ENCODE peak calls at places on chromosome 2, in six cellular contexts. R is breast epithelium, F is tibial nerve, M is stomach, L is OCI-LY7, E is uterus. V is an unnamed sample.

GRCh38 chr2:160380000-160380570 is 113.5 kb downstream of the RBMS1 start:
- DNase-seq in F (no peak), L (no peak), M (no peak), R (no peak), E (no peak), V (no peak)

GRCh38 chr2:182144780-182145170 is 159.1 kb downstream of the PPP1R1C start:
- DNase-seq in E (no peak), R (no peak), M (no peak), F (no peak), L (no peak), V (no peak)

GRCh38 chr2:796151-796955 is 119.1 kb upstream of the TMEM18 start:
- DNase-seq in M (no peak), L (no peak), R (no peak), F (no peak), E (no peak), V (no peak)

GRCh38 chr2:196481323-196481695 is 158.2 kb upstream of the CCDC150 start:
- DNase-seq in M (no peak), L (no peak), F (no peak), E (no peak), R (no peak), V (no peak)

GRCh38 chr2:219459460-219460311 is 25.0 kb downstream of the SPEG start:
- DNase-seq in F (peak), E (peak), L (peak), M (peak), R (no peak), V (no peak)

GRCh38 chr2:121596221-121597080 is 52.8 kb downstream of the CLASP1 start:
- DNase-seq in F (peak), E (no peak), M (no peak), R (no peak), L (peak), V (peak)

GRCh38 chr2:239012228-239012627 is 164.3 kb downstream of the TWIST2 start:
- DNase-seq in F (no peak), R (peak), M (peak), L (no peak), E (peak), V (no peak)

GRCh38 chr2:36352711-36353110 is 2.9 kb upstream of the CRIM1 start:
- DNase-seq in R (no peak), E (no peak), L (peak), F (no peak), M (no peak), V (no peak)

GRCh38 chr2:56682397-56682760 is 498.6 kb downstream of the CCDC85A start:
- DNase-seq in E (no peak), M (no peak), L (no peak), F (no peak), R (no peak), V (no peak)

GRCh38 chr2:43848174-43848573 is 9.4 kb downstream of the ABCG8 start:
- DNase-seq in E (no peak), M (no peak), R (no peak), L (peak), F (no peak), V (no peak)

GRCh38 chr2:101410716-101411115 is 23.4 kb upstream of the CREG2 start:
- DNase-seq in F (no peak), R (no peak), L (no peak), M (no peak), E (no peak), V (no peak)

GRCh38 chr2:134466141-134466540 is 212.3 kb downstream of the MGAT5 start:
- DNase-seq in M (peak), R (no peak), L (peak), F (no peak), E (no peak), V (no peak)

GRCh38 chr2:16361261-16361990 is 304.2 kb downstream of the CYRIA start:
- DNase-seq in R (no peak), M (no peak), E (no peak), F (no peak), L (no peak), V (no peak)
- TF ChIP-seq CTCF in R (no peak), M (no peak), E (no peak), F (no peak), L (no peak), V (no peak)

DNA sequence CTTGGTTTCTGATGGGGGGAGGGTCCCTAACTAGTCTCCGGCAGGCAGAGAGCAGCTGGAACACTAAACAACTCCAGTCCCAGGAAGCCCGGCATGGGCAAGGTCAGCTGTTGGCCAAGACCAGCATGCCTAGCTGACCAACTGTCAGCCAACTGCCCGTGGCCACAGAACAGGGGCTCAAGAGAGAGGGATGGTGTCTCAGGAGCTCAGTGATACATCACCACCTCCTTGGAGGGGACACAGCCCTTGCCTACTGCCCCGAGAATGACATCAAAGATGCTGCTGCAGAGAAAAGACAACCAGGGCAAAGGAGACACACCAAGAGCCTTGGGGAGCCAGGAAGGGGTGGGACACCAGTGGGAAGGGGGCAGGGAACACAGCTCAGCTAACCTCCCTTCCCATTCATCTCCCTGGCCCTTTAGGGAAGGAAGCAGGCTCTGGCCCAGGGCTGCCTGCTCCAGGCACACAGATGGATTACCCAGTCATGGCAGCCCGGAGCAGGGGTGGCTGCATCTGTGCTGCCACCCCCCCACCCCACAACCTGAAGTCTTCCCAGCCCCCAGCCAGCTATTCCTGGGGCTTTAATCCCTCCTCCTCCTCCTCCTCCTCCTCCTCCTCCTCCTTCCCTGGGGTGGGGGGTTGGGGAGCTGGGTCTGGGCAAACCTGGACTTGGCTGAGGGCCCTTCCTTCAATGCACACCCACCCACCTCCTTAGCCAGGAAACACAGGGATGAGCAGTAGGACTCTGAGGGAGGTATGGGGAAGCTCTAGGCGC is 1.9 kb downstream of the BIN1 start:
- DNase-seq in L (no peak), M (no peak), R (peak), E (peak), F (no peak), V (no peak)
- H3K4me3 ChIP-seq in L (no peak), M (peak), R (peak), E (peak), F (peak), V (peak)

GRCh38 chr2:241354668-241355658 is 1.1 kb upstream of the FARP2 start:
- DNase-seq in M (peak), E (peak), R (peak), F (peak), L (peak), V (peak)
- TF ChIP-seq CTCF in M (no peak), E (no peak), R (no peak), F (no peak), L (no peak), V (no peak)

GRCh38 chr2:172285010-172285621 is 142.3 kb upstream of the ITGA6 start:
- DNase-seq in R (no peak), M (no peak), F (peak), L (no peak), E (no peak), V (no peak)
- H3K4me3 ChIP-seq in R (no peak), M (no peak), F (no peak), L (no peak), E (no peak), V (no peak)

GRCh38 chr2:50207881-50208280 is 824.1 kb downstream of the NRXN1 start:
- DNase-seq in L (no peak), E (no peak), M (no peak), R (no peak), F (no peak), V (no peak)
- TF ChIP-seq CTCF in L (no peak), E (no peak), M (no peak), R (no peak), F (no peak), V (no peak)

V was measured in dorsolateral prefrontal cortex.